ENCODE peak calls at places on chromosomes 13 and 19, in six cellular contexts. One of them, this sample, is unnamed.
A peak's percentile ranks its signal among the peaks of the same experiment; 100 is the strongest.

GRCh38 chr13:99980201-99981114 is 1.1 kb upstream of the ZIC2 start:
- DNase-seq in DND-41: peak; percentile 86
- DNase-seq in tibial nerve: no peak
- DNase-seq in NB4: peak; percentile 96
- DNase-seq in fibroblast of mammary gland: peak; percentile 51
- DNase-seq in lower leg skin: no peak
- DNase-seq in this sample: peak; percentile 79

GRCh38 chr19:10289167-10289835 is 451 bp upstream of the ICAM5 start:
- DNase-seq in DND-41: no peak
- DNase-seq in NB4: peak; percentile 80
- DNase-seq in fibroblast of mammary gland: peak; percentile 32
- DNase-seq in tibial nerve: no peak
- DNase-seq in lower leg skin: peak; percentile 86
- DNase-seq in this sample: peak; percentile 91

GRCh38 chr13:97878421-97879375 is 74.8 kb upstream of the IPO5 start:
- DNase-seq in tibial nerve: no peak
- DNase-seq in NB4: no peak
- DNase-seq in DND-41: no peak
- DNase-seq in fibroblast of mammary gland: no peak
- DNase-seq in lower leg skin: no peak
- DNase-seq in this sample: no peak

GRCh38 chr19:12891553-12892021 is 627 bp downstream of the GCDH start:
- DNase-seq in lower leg skin: no peak
- DNase-seq in NB4: no peak
- DNase-seq in fibroblast of mammary gland: no peak
- DNase-seq in DND-41: no peak
- DNase-seq in tibial nerve: no peak
- DNase-seq in this sample: peak; percentile 29

GRCh38 chr13:53507741-53508140 is 479.1 kb downstream of the OLFM4 start:
- DNase-seq in DND-41: no peak
- DNase-seq in tibial nerve: no peak
- DNase-seq in fibroblast of mammary gland: no peak
- DNase-seq in lower leg skin: no peak
- DNase-seq in NB4: no peak
- DNase-seq in this sample: no peak

GRCh38 chr19:48780684-48781391 is 25.5 kb downstream of the FGF21 start:
- DNase-seq in tibial nerve: peak; percentile 18
- DNase-seq in NB4: peak; percentile 59
- DNase-seq in DND-41: no peak
- DNase-seq in lower leg skin: no peak
- DNase-seq in fibroblast of mammary gland: peak; percentile 59
- DNase-seq in this sample: peak; percentile 55

GRCh38 chr13:99124695-99125334 is 75.8 kb upstream of the UBAC2 start:
- DNase-seq in NB4: peak; percentile 90
- DNase-seq in tibial nerve: no peak
- DNase-seq in lower leg skin: no peak
- DNase-seq in DND-41: peak; percentile 43
- DNase-seq in fibroblast of mammary gland: peak; percentile 64
- DNase-seq in this sample: peak; percentile 34

GRCh38 chr13:47146136-47146535 is 249.3 kb upstream of the HTR2A start:
- DNase-seq in fibroblast of mammary gland: peak; percentile 69
- DNase-seq in tibial nerve: no peak
- DNase-seq in DND-41: no peak
- DNase-seq in NB4: no peak
- DNase-seq in lower leg skin: no peak
- DNase-seq in this sample: peak; percentile 21

GRCh38 chr19:12946092-12946845 is 607 bp downstream of the RAD23A start:
- DNase-seq in NB4: peak; percentile 87
- DNase-seq in tibial nerve: no peak
- DNase-seq in lower leg skin: peak; percentile 90
- DNase-seq in fibroblast of mammary gland: peak; percentile 80
- DNase-seq in DND-41: peak; percentile 69
- DNase-seq in this sample: peak; percentile 82

GRCh38 chr19:10332158-10332964 is 968 bp downstream of the RAVER1 start:
- DNase-seq in NB4: peak; percentile 67
- DNase-seq in fibroblast of mammary gland: no peak
- DNase-seq in lower leg skin: no peak
- DNase-seq in tibial nerve: no peak
- DNase-seq in DND-41: no peak
- DNase-seq in this sample: no peak

GRCh38 chr13:44093607-44094583 is 214.2 kb downstream of the LACC1 start:
- DNase-seq in DND-41: no peak
- DNase-seq in lower leg skin: no peak
- DNase-seq in NB4: no peak
- DNase-seq in fibroblast of mammary gland: no peak
- DNase-seq in tibial nerve: no peak
- DNase-seq in this sample: no peak

GRCh38 chr13:47211106-47211505 is 314.3 kb upstream of the HTR2A start:
- DNase-seq in NB4: no peak
- DNase-seq in tibial nerve: no peak
- DNase-seq in lower leg skin: no peak
- DNase-seq in DND-41: no peak
- DNase-seq in fibroblast of mammary gland: peak; percentile 39
- DNase-seq in this sample: no peak

GRCh38 chr19:15811476-15811875 is 4.0 kb downstream of the OR10H1 start:
- DNase-seq in NB4: no peak
- DNase-seq in fibroblast of mammary gland: no peak
- DNase-seq in tibial nerve: no peak
- DNase-seq in lower leg skin: no peak
- DNase-seq in DND-41: no peak
- DNase-seq in this sample: no peak

GRCh38 chr19:6233051-6233826 is 46.5 kb downstream of the MLLT1 start:
- DNase-seq in DND-41: no peak
- DNase-seq in NB4: peak; percentile 42
- DNase-seq in lower leg skin: peak; percentile 91
- DNase-seq in tibial nerve: no peak
- DNase-seq in fibroblast of mammary gland: peak; percentile 67
- DNase-seq in this sample: no peak

GRCh38 chr13:98651716-98652115 is 74.8 kb upstream of the STK24 start:
- DNase-seq in lower leg skin: peak; percentile 56
- DNase-seq in fibroblast of mammary gland: no peak
- DNase-seq in NB4: no peak
- DNase-seq in tibial nerve: no peak
- DNase-seq in DND-41: no peak
- DNase-seq in this sample: no peak

GRCh38 chr13:33285420-33286124 is at the start of gene STARD13:
- DNase-seq in NB4: peak; percentile 9
- DNase-seq in tibial nerve: peak; percentile 98
- DNase-seq in fibroblast of mammary gland: peak; percentile 97
- DNase-seq in DND-41: no peak
- DNase-seq in lower leg skin: peak; percentile 98
- DNase-seq in this sample: peak; percentile 25

DNA sequence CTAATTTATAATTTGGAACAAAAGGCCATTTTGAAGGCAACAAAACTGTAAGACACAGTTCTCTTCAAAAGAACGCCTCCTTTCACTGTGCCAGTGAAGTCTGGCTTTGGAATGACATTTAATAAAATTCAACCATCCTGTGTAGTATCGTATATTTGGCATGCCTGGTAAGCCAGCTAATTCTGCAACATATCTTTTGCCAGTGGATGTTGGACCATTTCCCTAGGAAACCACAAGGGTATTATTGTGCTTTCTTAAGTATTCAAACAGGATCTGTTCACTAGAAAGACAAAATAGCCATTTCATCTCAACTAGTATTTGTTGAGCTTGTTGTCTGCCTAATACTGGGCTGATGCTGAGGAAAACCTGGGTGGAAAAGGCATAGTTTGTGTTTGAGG is 111.6 kb downstream of the RGCC start:
- DNase-seq in tibial nerve: no peak
- DNase-seq in NB4: no peak
- DNase-seq in fibroblast of mammary gland: peak; percentile 67
- DNase-seq in lower leg skin: no peak
- DNase-seq in DND-41: no peak
- DNase-seq in this sample: no peak
- TF ChIP-seq CTCF in tibial nerve: no peak
- TF ChIP-seq CTCF in NB4: no peak
- TF ChIP-seq CTCF in fibroblast of mammary gland: no peak
- TF ChIP-seq CTCF in lower leg skin: no peak
- TF ChIP-seq CTCF in DND-41: no peak
- TF ChIP-seq CTCF in this sample: no peak

GRCh38 chr13:79432086-79432485 is 26.0 kb upstream of the RBM26 start:
- DNase-seq in NB4: no peak
- DNase-seq in tibial nerve: no peak
- DNase-seq in lower leg skin: no peak
- DNase-seq in DND-41: no peak
- DNase-seq in fibroblast of mammary gland: no peak
- DNase-seq in this sample: no peak

GRCh38 chr13:79423340-79423739 is 17.3 kb upstream of the RBM26 start:
- DNase-seq in DND-41: no peak
- DNase-seq in tibial nerve: no peak
- DNase-seq in NB4: no peak
- DNase-seq in lower leg skin: no peak
- DNase-seq in fibroblast of mammary gland: no peak
- DNase-seq in this sample: no peak

GRCh38 chr13:79423801-79424642 is 18.0 kb upstream of the RBM26 start:
- DNase-seq in DND-41: no peak
- DNase-seq in lower leg skin: no peak
- DNase-seq in NB4: peak; percentile 65
- DNase-seq in tibial nerve: no peak
- DNase-seq in fibroblast of mammary gland: peak; percentile 65
- DNase-seq in this sample: peak; percentile 55

GRCh38 chr13:79429309-79429708 is 23.3 kb upstream of the RBM26 start:
- DNase-seq in tibial nerve: no peak
- DNase-seq in lower leg skin: no peak
- DNase-seq in NB4: no peak
- DNase-seq in fibroblast of mammary gland: no peak
- DNase-seq in DND-41: no peak
- DNase-seq in this sample: no peak

DNA sequence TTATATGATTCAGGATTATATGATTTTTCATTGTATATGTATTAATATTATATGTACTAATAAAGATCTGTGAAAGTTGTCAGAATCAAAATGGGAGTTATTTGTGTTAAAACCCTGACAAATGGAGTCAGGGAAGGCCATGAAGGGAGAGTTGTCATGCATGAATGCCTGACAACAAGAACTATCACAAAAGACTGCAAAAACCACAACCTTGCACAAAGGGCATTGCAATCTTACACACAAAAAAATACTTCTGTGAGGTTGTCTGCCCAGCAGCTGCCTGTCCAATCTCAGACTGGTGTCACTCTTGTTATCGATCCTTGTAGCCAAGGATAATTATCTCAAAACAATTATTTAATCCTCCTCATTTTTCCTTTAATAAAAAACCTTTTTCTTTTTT is 21.2 kb upstream of the RBM26 start:
- DNase-seq in DND-41: no peak
- DNase-seq in fibroblast of mammary gland: no peak
- DNase-seq in lower leg skin: no peak
- DNase-seq in tibial nerve: no peak
- DNase-seq in NB4: no peak
- DNase-seq in this sample: peak; percentile 13
- H3K4me3 ChIP-seq in DND-41: no peak overlapping the region
- H3K4me3 ChIP-seq in fibroblast of mammary gland: no peak overlapping the region
- H3K4me3 ChIP-seq in lower leg skin: no peak overlapping the region
- H3K4me3 ChIP-seq in tibial nerve: no peak overlapping the region
- H3K4me3 ChIP-seq in NB4: no peak overlapping the region
- H3K4me3 ChIP-seq in this sample: no peak overlapping the region

GRCh38 chr13:93183302-93183701 is 43.3 kb upstream of the GPC6 start:
- DNase-seq in fibroblast of mammary gland: no peak
- DNase-seq in tibial nerve: no peak
- DNase-seq in DND-41: no peak
- DNase-seq in NB4: no peak
- DNase-seq in lower leg skin: no peak
- DNase-seq in this sample: no peak
- TF ChIP-seq CTCF in fibroblast of mammary gland: no peak
- TF ChIP-seq CTCF in tibial nerve: no peak
- TF ChIP-seq CTCF in DND-41: no peak
- TF ChIP-seq CTCF in NB4: no peak
- TF ChIP-seq CTCF in lower leg skin: no peak
- TF ChIP-seq CTCF in this sample: no peak

DNA sequence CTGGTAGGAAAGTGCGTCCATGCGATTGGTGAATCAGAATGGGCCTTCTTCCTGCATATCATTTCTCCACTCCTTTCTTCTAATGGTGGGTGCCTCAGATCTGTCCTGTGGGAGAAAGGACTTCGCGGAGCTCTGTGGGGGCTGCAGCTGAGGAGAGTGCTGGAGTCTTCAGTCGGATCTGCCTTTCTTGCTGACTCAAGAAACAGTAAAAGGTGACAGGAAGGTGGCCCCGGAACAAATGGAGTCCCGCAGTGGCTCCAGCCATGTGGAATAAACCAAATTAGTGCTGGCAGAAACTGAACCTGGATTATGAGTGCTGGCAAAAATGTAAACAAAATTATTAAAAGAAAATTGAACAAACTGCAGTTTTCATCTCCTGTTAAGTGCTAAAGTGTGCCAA is 15.1 kb upstream of the GAS6 start:
- DNase-seq in fibroblast of mammary gland: no peak
- DNase-seq in NB4: no peak
- DNase-seq in lower leg skin: peak; percentile 61
- DNase-seq in tibial nerve: no peak
- DNase-seq in DND-41: no peak
- DNase-seq in this sample: no peak
- H3K4me3 ChIP-seq in fibroblast of mammary gland: no peak overlapping the region
- H3K4me3 ChIP-seq in NB4: no peak overlapping the region
- H3K4me3 ChIP-seq in lower leg skin: no peak overlapping the region
- H3K4me3 ChIP-seq in tibial nerve: no peak overlapping the region
- H3K4me3 ChIP-seq in DND-41: no peak overlapping the region
- H3K4me3 ChIP-seq in this sample: no peak overlapping the region

GRCh38 chr19:40277356-40277755 is 7.8 kb downstream of the AKT2 start:
- DNase-seq in fibroblast of mammary gland: no peak
- DNase-seq in lower leg skin: no peak
- DNase-seq in tibial nerve: no peak
- DNase-seq in DND-41: no peak
- DNase-seq in NB4: no peak
- DNase-seq in this sample: no peak
- TF ChIP-seq CTCF in fibroblast of mammary gland: no peak
- TF ChIP-seq CTCF in lower leg skin: no peak
- TF ChIP-seq CTCF in tibial nerve: no peak
- TF ChIP-seq CTCF in DND-41: no peak
- TF ChIP-seq CTCF in NB4: no peak
- TF ChIP-seq CTCF in this sample: no peak

GRCh38 chr13:79675931-79676658 is 195.1 kb downstream of the NDFIP2 start:
- DNase-seq in tibial nerve: no peak
- DNase-seq in lower leg skin: no peak
- DNase-seq in fibroblast of mammary gland: no peak
- DNase-seq in DND-41: no peak
- DNase-seq in NB4: no peak
- DNase-seq in this sample: no peak

GRCh38 chr13:79673993-79674377 is 193.0 kb downstream of the NDFIP2 start:
- DNase-seq in fibroblast of mammary gland: no peak
- DNase-seq in lower leg skin: no peak
- DNase-seq in DND-41: no peak
- DNase-seq in tibial nerve: no peak
- DNase-seq in NB4: no peak
- DNase-seq in this sample: no peak

GRCh38 chr13:79678100-79678499 is 197.1 kb downstream of the NDFIP2 start:
- DNase-seq in fibroblast of mammary gland: peak; percentile 21
- DNase-seq in DND-41: no peak
- DNase-seq in lower leg skin: no peak
- DNase-seq in NB4: no peak
- DNase-seq in tibial nerve: no peak
- DNase-seq in this sample: no peak

GRCh38 chr13:79673310-79673992 is 192.5 kb downstream of the NDFIP2 start:
- DNase-seq in NB4: no peak
- DNase-seq in fibroblast of mammary gland: no peak
- DNase-seq in tibial nerve: no peak
- DNase-seq in lower leg skin: no peak
- DNase-seq in DND-41: no peak
- DNase-seq in this sample: no peak

GRCh38 chr13:79674765-79675515 is 194.0 kb downstream of the NDFIP2 start:
- DNase-seq in DND-41: no peak
- DNase-seq in fibroblast of mammary gland: no peak
- DNase-seq in NB4: no peak
- DNase-seq in tibial nerve: no peak
- DNase-seq in lower leg skin: no peak
- DNase-seq in this sample: no peak
- H3K4me3 ChIP-seq in DND-41: no peak overlapping the region
- H3K4me3 ChIP-seq in fibroblast of mammary gland: no peak overlapping the region
- H3K4me3 ChIP-seq in NB4: no peak overlapping the region
- H3K4me3 ChIP-seq in tibial nerve: no peak overlapping the region
- H3K4me3 ChIP-seq in lower leg skin: no peak overlapping the region
- H3K4me3 ChIP-seq in this sample: no peak overlapping the region